ENCODE peak calls at places on chromosomes 6 and 20, in four cellular contexts. One of them, this sample, is unnamed.
A peak's percentile ranks its signal among the peaks of the same experiment; 100 is the strongest.

GRCh38 chr6:4904461-4904860 is 99.4 kb downstream of the RPP40 start:
- DNase-seq in HepG2: no peak
- DNase-seq in K562: no peak
- DNase-seq in GM12878: no peak
- DNase-seq in this sample: no peak

GRCh38 chr20:12928755-12929401 is 79.9 kb upstream of the SPTLC3 start:
- DNase-seq in GM12878: no peak
- DNase-seq in HepG2: peak; percentile 91
- DNase-seq in K562: no peak
- DNase-seq in this sample: no peak

GRCh38 chr6:75183099-75183541 is 22.7 kb downstream of the COL12A1 start:
- DNase-seq in GM12878: no peak
- DNase-seq in K562: no peak
- DNase-seq in HepG2: no peak
- DNase-seq in this sample: no peak

GRCh38 chr6:126117251-126117650 is 130.9 kb downstream of the TRMT11 start:
- DNase-seq in K562: no peak
- DNase-seq in GM12878: no peak
- DNase-seq in HepG2: no peak
- DNase-seq in this sample: no peak

GRCh38 chr20:31593221-31594001 is 11.7 kb upstream of the ID1 start:
- DNase-seq in GM12878: no peak
- DNase-seq in K562: peak; percentile 54
- DNase-seq in HepG2: peak; percentile 95
- DNase-seq in this sample: no peak

GRCh38 chr6:44224154-44224977 is 971 bp downstream of the SLC29A1 start:
- DNase-seq in GM12878: no peak
- DNase-seq in HepG2: no peak
- DNase-seq in K562: peak; percentile 41
- DNase-seq in this sample: peak; percentile 39

GRCh38 chr6:134539865-134540323 is 222.0 kb upstream of the SGK1 start:
- DNase-seq in HepG2: no peak
- DNase-seq in K562: no peak
- DNase-seq in GM12878: no peak
- DNase-seq in this sample: no peak

GRCh38 chr20:19780261-19780660 is 22.2 kb downstream of the RIN2 start:
- DNase-seq in K562: no peak
- DNase-seq in GM12878: no peak
- DNase-seq in HepG2: no peak
- DNase-seq in this sample: no peak

GRCh38 chr6:159828074-159828473 is 28.0 kb downstream of the PNLDC1 start:
- DNase-seq in HepG2: no peak
- DNase-seq in GM12878: no peak
- DNase-seq in K562: no peak
- DNase-seq in this sample: no peak

GRCh38 chr6:158115102-158115501 is 53.0 kb downstream of the SERAC1 start:
- DNase-seq in HepG2: no peak
- DNase-seq in GM12878: no peak
- DNase-seq in K562: no peak
- DNase-seq in this sample: no peak

GRCh38 chr6:11368760-11369159 is 136.3 kb upstream of the NEDD9 start:
- DNase-seq in HepG2: no peak
- DNase-seq in GM12878: no peak
- DNase-seq in K562: no peak
- DNase-seq in this sample: no peak

GRCh38 chr6:137767931-137768690 is 98.9 kb upstream of the TNFAIP3 start:
- DNase-seq in GM12878: peak; percentile 79
- DNase-seq in HepG2: no peak
- DNase-seq in K562: no peak
- DNase-seq in this sample: no peak

GRCh38 chr6:40947876-40948514 is 91.0 kb downstream of the UNC5CL start:
- DNase-seq in K562: no peak
- DNase-seq in GM12878: no peak
- DNase-seq in HepG2: no peak
- DNase-seq in this sample: no peak

GRCh38 chr6:132130530-132131298 is 179.5 kb upstream of the CCN2 start:
- DNase-seq in HepG2: no peak
- DNase-seq in GM12878: no peak
- DNase-seq in K562: no peak
- DNase-seq in this sample: no peak

GRCh38 chr6:121190122-121190521 is 144.2 kb downstream of the TBC1D32 start:
- DNase-seq in K562: no peak
- DNase-seq in GM12878: no peak
- DNase-seq in HepG2: no peak
- DNase-seq in this sample: peak; percentile 11

GRCh38 chr6:119077643-119078448 is 618 bp downstream of the FAM184A start:
- DNase-seq in HepG2: peak; percentile 32
- DNase-seq in K562: peak; percentile 44
- DNase-seq in GM12878: no peak
- DNase-seq in this sample: peak; percentile 73

GRCh38 chr20:20237093-20237959 is 130.6 kb upstream of the INSM1 start:
- DNase-seq in GM12878: no peak
- DNase-seq in K562: peak; percentile 53
- DNase-seq in HepG2: peak; percentile 55
- DNase-seq in this sample: peak; percentile 54

GRCh38 chr6:128507337-128508310 is 12.8 kb downstream of the PTPRK start:
- DNase-seq in HepG2: peak; percentile 99
- DNase-seq in GM12878: no peak
- DNase-seq in K562: no peak
- DNase-seq in this sample: no peak

GRCh38 chr20:61044499-61044898 is 207.6 kb upstream of the CDH4 start:
- DNase-seq in K562: peak; percentile 44
- DNase-seq in GM12878: no peak
- DNase-seq in HepG2: no peak
- DNase-seq in this sample: peak; percentile 43

GRCh38 chr20:5688431-5688972 is 61.7 kb upstream of the SHLD1 start:
- DNase-seq in K562: peak; percentile 18
- DNase-seq in HepG2: no peak
- DNase-seq in GM12878: no peak
- DNase-seq in this sample: no peak

GRCh38 chr6:24666097-24666615 is 543 bp downstream of the TDP2 start:
- DNase-seq in HepG2: no peak
- DNase-seq in GM12878: no peak
- DNase-seq in K562: peak; percentile 49
- DNase-seq in this sample: peak; percentile 44

GRCh38 chr6:106134906-106135634 is 48.9 kb downstream of the PRDM1 start:
- DNase-seq in HepG2: peak; percentile 53
- DNase-seq in K562: peak; percentile 76
- DNase-seq in GM12878: no peak
- DNase-seq in this sample: no peak

GRCh38 chr20:19828233-19828632 is 70.2 kb downstream of the RIN2 start:
- DNase-seq in K562: no peak
- DNase-seq in HepG2: peak; percentile 30
- DNase-seq in GM12878: peak; percentile 68
- DNase-seq in this sample: no peak

GRCh38 chr6:56524891-56525703 is 117.6 kb downstream of the DST start:
- DNase-seq in HepG2: no peak
- DNase-seq in GM12878: no peak
- DNase-seq in K562: no peak
- DNase-seq in this sample: no peak

GRCh38 chr20:24245093-24245492 is 224.3 kb upstream of the SYNDIG1 start:
- DNase-seq in K562: no peak
- DNase-seq in GM12878: no peak
- DNase-seq in HepG2: no peak
- DNase-seq in this sample: no peak

GRCh38 chr6:84847349-84848160 is 83.2 kb upstream of the TBX18 start:
- DNase-seq in K562: peak; percentile 13
- DNase-seq in HepG2: no peak
- DNase-seq in GM12878: no peak
- DNase-seq in this sample: no peak

GRCh38 chr6:138844203-138844602 is 48.3 kb downstream of the ECT2L start:
- DNase-seq in GM12878: no peak
- DNase-seq in K562: no peak
- DNase-seq in HepG2: peak; percentile 24
- DNase-seq in this sample: no peak

GRCh38 chr6:20789162-20789561 is 254.9 kb downstream of the CDKAL1 start:
- DNase-seq in K562: no peak
- DNase-seq in GM12878: no peak
- DNase-seq in HepG2: no peak
- DNase-seq in this sample: no peak
- TF ChIP-seq TCF7 in K562: no peak
- TF ChIP-seq TCF7 in GM12878: no peak
- TF ChIP-seq TCF7 in HepG2: no peak
- TF ChIP-seq TCF7 in this sample: no peak

DNA sequence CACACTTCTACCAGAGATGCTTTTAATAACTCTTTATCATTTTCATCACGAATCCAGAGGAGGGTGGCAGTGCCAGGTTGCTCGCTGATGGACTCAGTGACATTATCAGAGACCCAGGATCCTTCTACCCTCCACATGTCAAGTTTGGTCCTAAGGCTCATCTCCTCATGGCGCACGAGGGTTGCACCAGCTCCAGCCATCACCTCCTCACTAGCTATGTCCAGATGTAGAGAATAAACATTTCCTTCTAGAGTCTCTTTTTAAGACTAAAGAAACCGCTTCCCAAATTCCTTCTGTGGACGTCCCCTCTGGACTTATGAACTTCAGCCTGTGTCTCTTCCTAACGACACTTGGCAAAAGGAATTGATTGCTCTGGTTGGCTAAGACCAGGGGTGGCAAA is 178.7 kb downstream of the BMP7 start:
- DNase-seq in K562: no peak
- DNase-seq in HepG2: no peak
- DNase-seq in GM12878: no peak
- DNase-seq in this sample: no peak
- TF ChIP-seq TCF7 in K562: no peak
- TF ChIP-seq TCF7 in HepG2: no peak
- TF ChIP-seq TCF7 in GM12878: no peak
- TF ChIP-seq TCF7 in this sample: no peak

DNA sequence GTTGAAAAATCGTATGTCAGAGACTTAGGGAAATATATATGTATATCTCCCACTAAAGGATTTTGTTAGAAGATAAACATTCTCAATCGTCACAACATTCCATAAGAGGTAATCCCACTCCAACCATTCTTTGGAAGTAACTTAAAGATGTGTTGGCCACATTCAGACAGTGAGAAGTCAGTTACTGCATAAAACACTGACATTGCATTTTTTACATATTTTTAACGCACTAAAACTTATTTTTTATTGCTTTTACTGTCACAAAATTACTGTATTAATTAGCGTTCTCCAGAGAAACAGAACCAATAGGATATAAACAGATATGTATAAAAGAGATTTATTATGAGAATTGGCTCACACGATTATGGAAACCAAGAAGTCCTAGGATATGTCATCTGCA is 74.3 kb upstream of the VGLL2 start:
- DNase-seq in GM12878: no peak
- DNase-seq in HepG2: no peak
- DNase-seq in K562: no peak
- DNase-seq in this sample: no peak
- TF ChIP-seq TCF7 in GM12878: no peak
- TF ChIP-seq TCF7 in HepG2: no peak
- TF ChIP-seq TCF7 in K562: no peak
- TF ChIP-seq TCF7 in this sample: no peak

DNA sequence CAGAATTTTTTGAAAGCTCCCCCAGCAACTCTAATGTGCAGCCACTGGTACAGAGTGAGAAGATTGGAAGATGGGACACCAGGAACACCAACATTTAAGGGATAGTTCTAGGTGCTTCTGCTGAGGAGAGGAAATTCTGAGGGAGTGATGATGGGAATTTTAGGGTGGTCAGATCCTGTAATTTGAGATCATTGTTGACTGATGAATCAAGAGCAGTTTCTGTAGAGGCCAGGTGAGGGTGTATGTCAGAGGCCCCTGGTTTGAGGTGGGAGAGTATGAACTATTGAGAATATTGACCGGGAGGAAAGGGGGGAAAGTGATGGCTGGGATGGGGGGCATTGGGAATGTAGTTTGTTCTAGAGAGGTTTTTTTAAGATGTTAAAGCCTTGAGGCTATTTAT is 47.2 kb downstream of the PTPRA start:
- DNase-seq in HepG2: no peak
- DNase-seq in GM12878: no peak
- DNase-seq in K562: no peak
- DNase-seq in this sample: no peak
- TF ChIP-seq TCF7 in HepG2: no peak
- TF ChIP-seq TCF7 in GM12878: no peak
- TF ChIP-seq TCF7 in K562: no peak
- TF ChIP-seq TCF7 in this sample: no peak

DNA sequence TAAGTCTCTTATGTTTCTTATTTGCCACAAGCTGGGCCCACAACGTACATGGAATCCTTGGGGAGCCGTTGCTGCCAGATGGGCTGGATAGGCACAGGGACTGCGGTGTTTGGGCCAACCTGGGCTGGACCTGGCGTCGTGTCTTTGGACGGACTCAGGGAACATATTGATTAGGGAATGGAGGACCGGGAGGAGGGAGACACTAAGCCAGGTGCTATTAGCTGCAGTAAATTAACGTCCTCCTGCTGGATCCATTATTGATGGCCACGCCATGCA is 79.6 kb upstream of the AFDN start:
- DNase-seq in HepG2: no peak
- DNase-seq in K562: no peak
- DNase-seq in GM12878: no peak
- DNase-seq in this sample: no peak
- TF ChIP-seq TCF7 in HepG2: no peak
- TF ChIP-seq TCF7 in K562: no peak
- TF ChIP-seq TCF7 in GM12878: no peak
- TF ChIP-seq TCF7 in this sample: no peak

GRCh38 chr6:36404164-36404563 is 16.7 kb upstream of the ETV7 start:
- DNase-seq in GM12878: no peak
- DNase-seq in K562: no peak
- DNase-seq in HepG2: no peak
- DNase-seq in this sample: no peak
- TF ChIP-seq TCF7 in GM12878: no peak
- TF ChIP-seq TCF7 in K562: no peak
- TF ChIP-seq TCF7 in HepG2: no peak
- TF ChIP-seq TCF7 in this sample: no peak

This sample was measured in WTC11.